ENCODE peak calls at places on chromosomes 2 and 18, in seven cellular contexts. One of them, this sample, is unnamed.
A peak's percentile ranks its signal among the peaks of the same experiment; 100 is the strongest.

GRCh38 chr2:29281585-29281984 is 166.4 kb downstream of the CLIP4 start:
- DNase-seq in RWPE2: no peak
- DNase-seq in HepG2: no peak
- DNase-seq in cardiac fibroblast: peak; percentile 71
- DNase-seq in GM20000: no peak
- DNase-seq in heart right ventricle: peak; percentile 57
- DNase-seq in ovary: peak; percentile 71
- DNase-seq in this sample: no peak

GRCh38 chr2:88838165-88838635 is 146.7 kb downstream of the RPIA start:
- DNase-seq in RWPE2: no peak
- DNase-seq in HepG2: no peak
- DNase-seq in cardiac fibroblast: no peak
- DNase-seq in GM20000: peak; percentile 59
- DNase-seq in heart right ventricle: no peak
- DNase-seq in ovary: no peak
- DNase-seq in this sample: no peak

GRCh38 chr2:20934226-20934625 is 109.6 kb downstream of the APOB start:
- DNase-seq in RWPE2: no peak
- DNase-seq in HepG2: no peak
- DNase-seq in cardiac fibroblast: no peak
- DNase-seq in GM20000: no peak
- DNase-seq in heart right ventricle: no peak
- DNase-seq in ovary: no peak
- DNase-seq in this sample: no peak

GRCh38 chr18:77935342-77935741 is 685.7 kb downstream of the GALR1 start:
- DNase-seq in RWPE2: no peak
- DNase-seq in HepG2: no peak
- DNase-seq in cardiac fibroblast: no peak
- DNase-seq in GM20000: no peak
- DNase-seq in heart right ventricle: no peak
- DNase-seq in ovary: no peak
- DNase-seq in this sample: no peak

GRCh38 chr2:161223139-161223732 is 63.0 kb downstream of the TANK start:
- DNase-seq in RWPE2: no peak
- DNase-seq in HepG2: peak; percentile 51
- DNase-seq in cardiac fibroblast: peak; percentile 72
- DNase-seq in GM20000: no peak
- DNase-seq in heart right ventricle: no peak
- DNase-seq in ovary: no peak
- DNase-seq in this sample: no peak

GRCh38 chr2:182870227-182870626 is 3.8 kb upstream of the FRZB start:
- DNase-seq in RWPE2: no peak
- DNase-seq in HepG2: peak; percentile 56
- DNase-seq in cardiac fibroblast: no peak
- DNase-seq in GM20000: peak; percentile 29
- DNase-seq in heart right ventricle: no peak
- DNase-seq in ovary: no peak
- DNase-seq in this sample: no peak

GRCh38 chr18:24538421-24539264 is 78.2 kb downstream of the HRH4 start:
- DNase-seq in RWPE2: no peak
- DNase-seq in HepG2: no peak
- DNase-seq in cardiac fibroblast: no peak
- DNase-seq in GM20000: no peak
- DNase-seq in heart right ventricle: no peak
- DNase-seq in ovary: no peak
- DNase-seq in this sample: no peak

GRCh38 chr18:23967321-23968089 is 47.0 kb upstream of the TTC39C start:
- DNase-seq in RWPE2: no peak
- DNase-seq in HepG2: no peak
- DNase-seq in cardiac fibroblast: no peak
- DNase-seq in GM20000: no peak
- DNase-seq in heart right ventricle: no peak
- DNase-seq in ovary: no peak
- DNase-seq in this sample: no peak

GRCh38 chr2:52810460-52810859 is 957.1 kb upstream of the CHAC2 start:
- DNase-seq in RWPE2: no peak
- DNase-seq in HepG2: no peak
- DNase-seq in cardiac fibroblast: peak; percentile 41
- DNase-seq in GM20000: peak; percentile 7
- DNase-seq in heart right ventricle: no peak
- DNase-seq in ovary: no peak
- DNase-seq in this sample: peak; percentile 9

GRCh38 chr2:150889141-150889540 is 372.5 kb downstream of the RBM43 start:
- DNase-seq in RWPE2: no peak
- DNase-seq in HepG2: no peak
- DNase-seq in cardiac fibroblast: no peak
- DNase-seq in GM20000: no peak
- DNase-seq in heart right ventricle: no peak
- DNase-seq in ovary: no peak
- DNase-seq in this sample: no peak

GRCh38 chr2:15943914-15944313 is 3.6 kb downstream of the MYCN start:
- DNase-seq in RWPE2: no peak
- DNase-seq in HepG2: no peak
- DNase-seq in cardiac fibroblast: peak; percentile 29
- DNase-seq in GM20000: no peak
- DNase-seq in heart right ventricle: no peak
- DNase-seq in ovary: no peak
- DNase-seq in this sample: no peak

GRCh38 chr2:216516730-216517350 is 18.2 kb downstream of the RPL37A start:
- DNase-seq in RWPE2: no peak
- DNase-seq in HepG2: no peak
- DNase-seq in cardiac fibroblast: peak; percentile 72
- DNase-seq in GM20000: peak; percentile 45
- DNase-seq in heart right ventricle: no peak
- DNase-seq in ovary: no peak
- DNase-seq in this sample: peak; percentile 48

GRCh38 chr2:39855856-39856255 is 76.8 kb upstream of the THUMPD2 start:
- DNase-seq in RWPE2: no peak
- DNase-seq in HepG2: no peak
- DNase-seq in cardiac fibroblast: no peak
- DNase-seq in GM20000: no peak
- DNase-seq in heart right ventricle: no peak
- DNase-seq in ovary: no peak
- DNase-seq in this sample: no peak

GRCh38 chr2:5535301-5535700 is 156.9 kb upstream of the SOX11 start:
- DNase-seq in RWPE2: no peak
- DNase-seq in HepG2: no peak
- DNase-seq in cardiac fibroblast: no peak
- DNase-seq in GM20000: no peak
- DNase-seq in heart right ventricle: no peak
- DNase-seq in ovary: no peak
- DNase-seq in this sample: no peak

GRCh38 chr18:37368110-37368812 is 197.3 kb downstream of the CELF4 start:
- DNase-seq in RWPE2: no peak
- DNase-seq in HepG2: no peak
- DNase-seq in cardiac fibroblast: no peak
- DNase-seq in GM20000: no peak
- DNase-seq in heart right ventricle: no peak
- DNase-seq in ovary: no peak
- DNase-seq in this sample: no peak

GRCh38 chr18:45951021-45951714 is 16.0 kb downstream of the EPG5 start:
- DNase-seq in RWPE2: peak; percentile 87
- DNase-seq in HepG2: no peak
- DNase-seq in cardiac fibroblast: peak; percentile 81
- DNase-seq in GM20000: no peak
- DNase-seq in heart right ventricle: no peak
- DNase-seq in ovary: no peak
- DNase-seq in this sample: no peak

GRCh38 chr2:156379069-156379468 is 46.5 kb upstream of the NR4A2 start:
- DNase-seq in RWPE2: no peak
- DNase-seq in HepG2: no peak
- DNase-seq in cardiac fibroblast: no peak
- DNase-seq in GM20000: peak; percentile 63
- DNase-seq in heart right ventricle: no peak
- DNase-seq in ovary: no peak
- DNase-seq in this sample: peak; percentile 55

GRCh38 chr2:242022550-242023290 is 153.2 kb downstream of the RTP5 start:
- DNase-seq in RWPE2: no peak
- DNase-seq in HepG2: peak; percentile 36
- DNase-seq in cardiac fibroblast: no peak
- DNase-seq in GM20000: no peak
- DNase-seq in heart right ventricle: no peak
- DNase-seq in ovary: no peak
- DNase-seq in this sample: no peak
- TF ChIP-seq CTCF in RWPE2: no peak
- TF ChIP-seq CTCF in HepG2: peak; percentile 75
- TF ChIP-seq CTCF in cardiac fibroblast: no peak
- TF ChIP-seq CTCF in GM20000: no peak
- TF ChIP-seq CTCF in heart right ventricle: no peak
- TF ChIP-seq CTCF in ovary: no peak
- TF ChIP-seq CTCF in this sample: no peak

GRCh38 chr2:61690078-61690477 is 151.9 kb upstream of the XPO1 start:
- DNase-seq in RWPE2: no peak
- DNase-seq in HepG2: no peak
- DNase-seq in cardiac fibroblast: no peak
- DNase-seq in GM20000: no peak
- DNase-seq in heart right ventricle: no peak
- DNase-seq in ovary: no peak
- DNase-seq in this sample: no peak

GRCh38 chr2:61689526-61689925 is 151.4 kb upstream of the XPO1 start:
- DNase-seq in RWPE2: no peak
- DNase-seq in HepG2: no peak
- DNase-seq in cardiac fibroblast: peak; percentile 8
- DNase-seq in GM20000: no peak
- DNase-seq in heart right ventricle: no peak
- DNase-seq in ovary: no peak
- DNase-seq in this sample: no peak

GRCh38 chr2:61700465-61700864 is 153.4 kb downstream of the FAM161A start:
- DNase-seq in RWPE2: no peak
- DNase-seq in HepG2: no peak
- DNase-seq in cardiac fibroblast: no peak
- DNase-seq in GM20000: no peak
- DNase-seq in heart right ventricle: no peak
- DNase-seq in ovary: no peak
- DNase-seq in this sample: no peak

GRCh38 chr2:61688369-61689334 is 150.5 kb upstream of the XPO1 start:
- DNase-seq in RWPE2: no peak
- DNase-seq in HepG2: no peak
- DNase-seq in cardiac fibroblast: no peak
- DNase-seq in GM20000: no peak
- DNase-seq in heart right ventricle: no peak
- DNase-seq in ovary: no peak
- DNase-seq in this sample: no peak

DNA sequence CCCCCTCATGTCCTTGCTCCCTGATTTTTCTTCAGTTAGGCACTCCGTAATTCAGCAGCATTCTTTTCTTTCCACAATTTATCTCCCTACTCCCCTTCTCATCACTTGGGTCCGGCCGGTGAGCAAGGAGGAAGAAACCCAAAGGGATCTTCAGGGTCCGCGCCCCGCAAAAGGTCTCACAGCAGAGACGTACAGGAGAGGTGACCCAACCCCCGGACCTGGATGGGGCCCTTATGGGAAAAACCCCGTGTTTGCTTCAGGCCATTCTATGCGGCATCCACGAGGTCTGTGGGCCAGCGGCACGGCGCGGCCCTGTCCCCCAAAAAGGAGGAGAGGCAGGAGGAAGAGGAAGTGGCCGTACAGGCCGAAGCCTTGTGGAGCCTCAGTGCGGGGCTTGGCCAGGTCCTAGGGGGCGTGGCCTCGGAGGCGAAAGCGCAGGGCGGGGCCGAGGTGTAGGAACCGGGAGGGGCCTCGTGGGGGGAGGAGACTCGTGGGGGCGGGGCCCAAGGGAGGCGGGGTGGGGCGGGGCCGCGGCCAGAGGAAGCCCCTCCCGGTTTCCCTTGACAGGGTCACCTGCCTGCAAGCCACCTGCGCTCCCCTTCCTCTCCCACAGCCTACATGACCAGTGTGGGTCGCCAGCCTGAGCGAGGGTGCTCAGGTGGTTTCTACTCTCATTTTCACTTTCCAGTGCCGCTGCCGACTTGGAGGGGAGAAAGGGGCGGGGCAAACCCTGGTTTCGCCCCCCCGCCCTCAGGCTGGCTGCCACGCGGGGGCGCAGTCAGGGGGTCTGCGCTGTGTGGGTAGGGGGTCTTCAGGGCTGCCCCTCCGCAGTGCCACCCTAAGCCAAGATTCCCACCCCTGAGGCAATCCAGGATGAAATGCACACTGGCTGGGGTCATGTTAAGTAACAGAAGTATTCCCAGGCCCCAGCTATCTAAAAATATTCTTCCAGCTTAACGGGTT is 156.4 kb upstream of the XPO1 start:
- DNase-seq in RWPE2: peak; percentile 92
- DNase-seq in HepG2: peak; percentile 65
- DNase-seq in cardiac fibroblast: peak; percentile 93
- DNase-seq in GM20000: peak; percentile 91
- DNase-seq in heart right ventricle: peak; percentile 97
- DNase-seq in ovary: peak; percentile 96
- DNase-seq in this sample: peak; percentile 96
- TF ChIP-seq CTCF in RWPE2: peak; percentile 60
- TF ChIP-seq CTCF in HepG2: peak; percentile 90
- TF ChIP-seq CTCF in cardiac fibroblast: peak; percentile 35
- TF ChIP-seq CTCF in GM20000: peak; percentile 71
- TF ChIP-seq CTCF in heart right ventricle: peak; percentile 49
- TF ChIP-seq CTCF in ovary: peak; percentile 67
- TF ChIP-seq CTCF in this sample: peak; percentile 24

DNA sequence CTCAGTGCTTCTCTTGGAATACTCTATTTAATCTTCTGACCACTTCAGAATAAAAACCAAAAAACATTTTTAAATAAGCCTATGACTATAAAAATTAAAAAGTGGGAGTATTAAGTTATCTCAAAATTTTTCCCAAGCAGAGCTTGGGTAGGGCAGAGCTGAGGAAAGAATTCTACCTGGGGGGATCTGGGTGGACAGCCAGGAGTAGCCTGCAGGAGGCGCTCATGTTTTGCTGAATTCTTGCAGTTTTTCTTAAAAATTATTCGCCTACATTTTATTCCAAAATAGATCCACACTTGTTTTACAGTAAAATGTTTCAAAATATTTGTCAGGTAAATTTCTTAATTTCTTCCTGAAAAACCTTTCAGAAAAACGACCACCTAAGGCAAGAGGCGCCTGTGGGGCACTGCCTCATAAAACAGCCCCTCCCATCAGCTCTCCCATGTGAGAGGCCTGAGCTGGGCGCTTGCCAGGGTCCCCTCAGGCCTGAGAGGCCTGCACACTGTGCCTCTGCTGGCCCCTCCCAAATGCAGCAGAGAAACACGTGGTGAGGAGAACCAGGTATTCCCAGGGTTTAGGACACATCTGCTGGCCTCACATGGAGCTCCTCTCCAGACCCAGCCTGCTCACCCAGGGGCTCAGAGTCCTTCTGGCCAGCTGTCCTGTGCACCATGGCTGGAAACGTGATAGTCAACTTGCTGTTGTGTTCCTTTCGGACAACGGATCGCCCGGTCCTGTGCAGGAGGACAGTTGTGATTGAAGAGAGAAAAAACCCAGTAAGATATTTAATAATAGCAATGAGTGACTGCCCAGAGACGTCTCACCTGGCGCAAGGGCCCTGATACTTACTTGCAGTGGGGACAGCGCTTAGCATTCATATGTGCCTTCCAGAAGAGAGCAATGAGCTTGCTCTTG is 17.5 kb downstream of the POLR1A start:
- DNase-seq in RWPE2: no peak
- DNase-seq in HepG2: no peak
- DNase-seq in cardiac fibroblast: no peak
- DNase-seq in GM20000: no peak
- DNase-seq in heart right ventricle: no peak
- DNase-seq in ovary: no peak
- DNase-seq in this sample: no peak
- TF ChIP-seq CTCF in RWPE2: peak; percentile 13
- TF ChIP-seq CTCF in HepG2: no peak
- TF ChIP-seq CTCF in cardiac fibroblast: peak; percentile 47
- TF ChIP-seq CTCF in GM20000: no peak
- TF ChIP-seq CTCF in heart right ventricle: peak; percentile 26
- TF ChIP-seq CTCF in ovary: no peak
- TF ChIP-seq CTCF in this sample: peak; percentile 24

GRCh38 chr2:162390801-162391200 is 46.9 kb downstream of the GCA start:
- DNase-seq in RWPE2: no peak
- DNase-seq in HepG2: no peak
- DNase-seq in cardiac fibroblast: no peak
- DNase-seq in GM20000: no peak
- DNase-seq in heart right ventricle: no peak
- DNase-seq in ovary: no peak
- DNase-seq in this sample: no peak
- TF ChIP-seq CTCF in RWPE2: no peak
- TF ChIP-seq CTCF in HepG2: no peak
- TF ChIP-seq CTCF in cardiac fibroblast: no peak
- TF ChIP-seq CTCF in GM20000: no peak
- TF ChIP-seq CTCF in heart right ventricle: no peak
- TF ChIP-seq CTCF in ovary: no peak
- TF ChIP-seq CTCF in this sample: no peak